ENCODE peak calls at places on chromosomes 16 and 17, in nine cellular contexts. P is A673, O is lung, R is PC-9, E is kidney, H is IMR-90, C is mammary epithelial cell, A is fibroblast of lung, G is cardiac muscle cell. I is an unnamed sample.

GRCh38 chr17:72165202-72165972 is 44.6 kb downstream of the SOX9 start:
- DNase-seq in C (no peak), E (no peak), G (no peak), A (no peak), P (no peak), R (no peak), O (no peak), H (no peak), I (no peak)

GRCh38 chr16:50774405-50774804 is 32.5 kb downstream of the CYLD start:
- DNase-seq in H (no peak), G (no peak), A (no peak), C (no peak), E (no peak), R (no peak), O (no peak), P (no peak), I (no peak)

GRCh38 chr16:4293822-4294457 is 21.1 kb upstream of the TFAP4 start:
- DNase-seq in R (peak; percentile 83), H (peak; percentile 82), O (peak; percentile 50), E (peak; percentile 86), P (peak; percentile 84), G (peak; percentile 81), C (peak; percentile 35), A (peak; percentile 87), I (no peak)

GRCh38 chr17:40062347-40063033 is at the start of gene THRA:
- DNase-seq in E (peak; percentile 88), G (peak; percentile 66), P (peak; percentile 51), C (no peak), H (peak; percentile 23), A (no peak), O (peak; percentile 56), R (peak; percentile 60), I (peak; percentile 74)

GRCh38 chr17:17227608-17228520 is 9.1 kb downstream of the FLCN start:
- DNase-seq in A (no peak), O (no peak), R (no peak), E (peak; percentile 45), H (no peak), P (peak; percentile 71), G (no peak), C (no peak), I (no peak)

GRCh38 chr17:44014437-44015172 is at the start of gene TMEM101:
- DNase-seq in E (peak; percentile 96), G (peak; percentile 97), P (peak; percentile 88), H (peak; percentile 93), A (peak; percentile 92), C (peak; percentile 83), O (peak; percentile 93), R (peak; percentile 76), I (peak; percentile 79)

GRCh38 chr17:77092025-77092424 is 48.7 kb upstream of the SEC14L1 start:
- DNase-seq in R (no peak), H (no peak), P (peak; percentile 34), A (no peak), E (no peak), O (no peak), G (no peak), C (no peak), I (no peak)

GRCh38 chr17:35898283-35899070 is 18.3 kb upstream of the CCL5 start:
- DNase-seq in O (peak; percentile 39), E (no peak), C (no peak), G (peak; percentile 45), P (no peak), H (no peak), R (peak; percentile 31), A (no peak), I (no peak)

GRCh38 chr16:58086381-58087208 is 42.6 kb downstream of the CFAP20 start:
- DNase-seq in H (no peak), P (no peak), A (no peak), R (no peak), C (no peak), E (peak; percentile 47), O (no peak), G (no peak), I (no peak)

GRCh38 chr16:68356249-68356918 is 45.6 kb downstream of the PRMT7 start:
- DNase-seq in C (no peak), R (no peak), P (no peak), O (no peak), A (no peak), G (no peak), E (peak; percentile 73), H (no peak), I (peak; percentile 71)

GRCh38 chr17:63446981-63447687 is 1.0 kb upstream of the CYB561 start:
- DNase-seq in A (no peak), R (peak; percentile 74), H (no peak), O (no peak), C (no peak), E (no peak), P (no peak), G (peak; percentile 91), I (peak; percentile 12)

GRCh38 chr17:44848257-44848795 is 643 bp downstream of the HIGD1B start:
- DNase-seq in C (no peak), E (no peak), A (no peak), O (no peak), G (no peak), H (no peak), R (no peak), P (no peak), I (no peak)

GRCh38 chr17:51118330-51119195 is 2.1 kb downstream of the SPAG9 start:
- DNase-seq in H (no peak), P (no peak), R (no peak), O (peak; percentile 58), G (no peak), A (no peak), E (no peak), C (no peak), I (no peak)

GRCh38 chr16:25045696-25046381 is 30.7 kb upstream of the ARHGAP17 start:
- DNase-seq in R (no peak), O (no peak), P (no peak), H (peak; percentile 90), C (peak; percentile 53), A (peak; percentile 89), E (no peak), G (peak; percentile 32), I (no peak)

GRCh38 chr17:50603340-50603739 is 31.3 kb upstream of the ABCC3 start:
- DNase-seq in C (no peak), E (no peak), G (no peak), R (no peak), P (peak; percentile 27), O (no peak), H (no peak), A (no peak), I (no peak)

GRCh38 chr16:87560428-87561199 is 41.7 kb upstream of the JPH3 start:
- DNase-seq in R (peak; percentile 56), A (no peak), G (peak; percentile 52), P (peak; percentile 53), H (no peak), C (no peak), E (peak; percentile 89), O (peak; percentile 45), I (no peak)

GRCh38 chr17:58932956-58933355 is 173.7 kb downstream of the TRIM37 start:
- DNase-seq in R (no peak), O (no peak), E (no peak), C (no peak), H (no peak), P (no peak), G (no peak), A (no peak), I (no peak)

GRCh38 chr17:49036270-49036626 is 39.1 kb downstream of the IGF2BP1 start:
- DNase-seq in E (no peak), C (no peak), H (no peak), P (no peak), A (no peak), G (no peak), R (no peak), O (no peak), I (no peak)

GRCh38 chr17:77616243-77616731 is 342.2 kb upstream of the TNRC6C start:
- DNase-seq in A (peak; percentile 78), R (no peak), E (no peak), G (no peak), O (no peak), H (no peak), C (peak; percentile 83), P (no peak), I (no peak)

GRCh38 chr17:2064980-2065785 is 10.3 kb downstream of the HIC1 start:
- DNase-seq in G (peak; percentile 84), C (no peak), E (peak; percentile 84), R (no peak), O (no peak), H (peak; percentile 68), P (peak; percentile 79), A (peak; percentile 81), I (peak; percentile 62)

GRCh38 chr17:63358111-63358839 is 87.8 kb downstream of the CYB561 start:
- DNase-seq in R (no peak), G (peak; percentile 59), C (peak; percentile 82), H (peak; percentile 94), E (no peak), P (peak; percentile 53), O (no peak), A (peak; percentile 98), I (no peak)

GRCh38 chr17:79572136-79572915 is 38.5 kb downstream of the RBFOX3 start:
- DNase-seq in A (no peak), C (no peak), E (peak; percentile 56), G (no peak), H (no peak), O (no peak), R (no peak), P (no peak), I (no peak)
- H3K27ac ChIP-seq in A (no peak overlapping the region), C (no peak overlapping the region), E (no peak overlapping the region), G (no peak overlapping the region), H (no peak overlapping the region), O (no peak overlapping the region), R (no peak overlapping the region), P (no peak overlapping the region), I (no peak overlapping the region)

GRCh38 chr16:79769320-79770243 is 169.0 kb upstream of the MAF start:
- DNase-seq in A (no peak), O (no peak), P (no peak), H (no peak), G (no peak), C (no peak), R (no peak), E (no peak), I (no peak)
- H3K9me3 ChIP-seq in A (no peaks in the 10 kb centered on the region), O (no peaks in the 10 kb centered on the region), P (no peaks in the 10 kb centered on the region), H (peaks cover 3% of the 10 kb centered on the region), G (no peaks in the 10 kb centered on the region), C (no peaks in the 10 kb centered on the region), R (no peaks in the 10 kb centered on the region), E (no peaks in the 10 kb centered on the region), I (no peaks in the 10 kb centered on the region)

DNA sequence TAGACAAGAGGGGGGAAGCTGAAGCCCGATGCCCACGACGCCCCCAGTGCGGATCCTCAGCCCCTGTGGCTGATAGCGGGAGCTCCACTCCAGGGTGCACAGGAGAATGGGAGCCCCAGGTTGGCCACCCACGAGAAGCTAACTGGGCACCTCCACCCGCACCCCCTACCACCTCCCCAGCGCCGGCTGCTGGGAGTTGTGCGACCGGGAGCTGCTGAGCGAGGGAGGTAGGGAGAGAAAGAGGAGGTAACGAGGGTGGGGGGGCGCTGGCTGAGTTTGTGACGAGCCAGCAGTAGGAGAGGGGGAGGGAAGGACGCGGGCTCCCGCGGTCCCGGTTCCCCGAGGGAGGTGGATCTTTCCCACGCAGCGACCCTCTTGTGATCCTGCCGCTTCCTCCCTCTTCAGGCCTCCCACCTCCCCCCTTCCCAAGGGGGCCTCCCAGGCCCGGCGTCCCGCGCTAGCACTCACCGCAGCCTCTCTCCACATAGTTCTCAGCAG is at the start of gene GRIN2A:
- DNase-seq in R (no peak), A (no peak), P (no peak), O (no peak), E (peak; percentile 77), G (no peak), C (no peak), H (no peak), I (no peak)
- H3K4me3 ChIP-seq in R (no peak within 1 kb of the TSS), A (no peak within 1 kb of the TSS), P (peak within 1 kb of the TSS; percentile 34), O (no peak within 1 kb of the TSS), E (peak within 1 kb of the TSS; percentile 47), G (peak within 1 kb of the TSS; percentile 33), C (peak within 1 kb of the TSS; percentile 32), H (no peak within 1 kb of the TSS), I (no peak within 1 kb of the TSS)

GRCh38 chr16:77299395-77299794 is 100.2 kb downstream of the SYCE1L start:
- DNase-seq in H (no peak), C (peak; percentile 4), A (peak; percentile 6), E (no peak), R (no peak), P (no peak), G (no peak), O (no peak), I (no peak)
- H3K27ac ChIP-seq in H (no peak overlapping the region), C (peak overlapping the region; percentile 67), A (no peak overlapping the region), E (no peak overlapping the region), R (peak overlapping the region; percentile 21), P (no peak overlapping the region), G (no peak overlapping the region), O (no peak overlapping the region), I (no peak overlapping the region)